ENCODE peak calls at places on chromosomes 12 and 14, in eight cellular contexts. One of them, this sample, is unnamed.

GRCh38 chr12:116863275-116863767 is 17.9 kb downstream of the HRK start:
- DNase-seq in NCI-H1092: no peak
- DNase-seq in right atrium auricular region: no peak
- DNase-seq in T-helper 1 cell: no peak
- DNase-seq in dermis blood vessel endothelial cell: peak; percentile 30
- DNase-seq in GM18507: no peak
- DNase-seq in CD4-positive, CD25-positive, alpha-beta regulatory T cell: no peak
- DNase-seq in ovary: no peak
- DNase-seq in this sample: no peak

GRCh38 chr12:94615284-94616216 is 34.8 kb downstream of the TMCC3 start:
- DNase-seq in right atrium auricular region: no peak
- DNase-seq in NCI-H1092: no peak
- DNase-seq in ovary: peak; percentile 38
- DNase-seq in CD4-positive, CD25-positive, alpha-beta regulatory T cell: no peak
- DNase-seq in dermis blood vessel endothelial cell: peak; percentile 75
- DNase-seq in GM18507: no peak
- DNase-seq in T-helper 1 cell: no peak
- DNase-seq in this sample: no peak

GRCh38 chr14:73878436-73878835 is 8.2 kb upstream of the ZNF410 start:
- DNase-seq in GM18507: no peak
- DNase-seq in CD4-positive, CD25-positive, alpha-beta regulatory T cell: no peak
- DNase-seq in dermis blood vessel endothelial cell: no peak
- DNase-seq in NCI-H1092: no peak
- DNase-seq in ovary: no peak
- DNase-seq in right atrium auricular region: no peak
- DNase-seq in T-helper 1 cell: no peak
- DNase-seq in this sample: no peak

GRCh38 chr14:87632796-87633195 is 360.2 kb downstream of the GALC start:
- DNase-seq in CD4-positive, CD25-positive, alpha-beta regulatory T cell: no peak
- DNase-seq in T-helper 1 cell: no peak
- DNase-seq in ovary: no peak
- DNase-seq in dermis blood vessel endothelial cell: no peak
- DNase-seq in NCI-H1092: no peak
- DNase-seq in GM18507: no peak
- DNase-seq in right atrium auricular region: no peak
- DNase-seq in this sample: no peak

GRCh38 chr14:52272375-52272774 is 4.9 kb downstream of the PTGDR start:
- DNase-seq in CD4-positive, CD25-positive, alpha-beta regulatory T cell: no peak
- DNase-seq in NCI-H1092: no peak
- DNase-seq in right atrium auricular region: no peak
- DNase-seq in dermis blood vessel endothelial cell: peak; percentile 30
- DNase-seq in T-helper 1 cell: peak; percentile 9
- DNase-seq in GM18507: no peak
- DNase-seq in ovary: no peak
- DNase-seq in this sample: no peak

GRCh38 chr12:124675881-124676688 is 108.7 kb upstream of the NCOR2 start:
- DNase-seq in dermis blood vessel endothelial cell: no peak
- DNase-seq in NCI-H1092: no peak
- DNase-seq in ovary: no peak
- DNase-seq in GM18507: no peak
- DNase-seq in right atrium auricular region: no peak
- DNase-seq in T-helper 1 cell: no peak
- DNase-seq in CD4-positive, CD25-positive, alpha-beta regulatory T cell: no peak
- DNase-seq in this sample: no peak

GRCh38 chr12:79439179-79439825 is 251.5 kb downstream of the PAWR start:
- DNase-seq in CD4-positive, CD25-positive, alpha-beta regulatory T cell: no peak
- DNase-seq in ovary: no peak
- DNase-seq in dermis blood vessel endothelial cell: peak; percentile 81
- DNase-seq in GM18507: no peak
- DNase-seq in right atrium auricular region: no peak
- DNase-seq in T-helper 1 cell: no peak
- DNase-seq in NCI-H1092: no peak
- DNase-seq in this sample: no peak

GRCh38 chr12:114669501-114670256 is 14.3 kb downstream of the TBX3 start:
- DNase-seq in T-helper 1 cell: no peak
- DNase-seq in CD4-positive, CD25-positive, alpha-beta regulatory T cell: no peak
- DNase-seq in NCI-H1092: no peak
- DNase-seq in dermis blood vessel endothelial cell: no peak
- DNase-seq in ovary: no peak
- DNase-seq in GM18507: no peak
- DNase-seq in right atrium auricular region: no peak
- DNase-seq in this sample: no peak

GRCh38 chr14:36021030-36021422 is 155.5 kb downstream of the PTCSC3 start:
- DNase-seq in right atrium auricular region: no peak
- DNase-seq in ovary: no peak
- DNase-seq in T-helper 1 cell: no peak
- DNase-seq in NCI-H1092: no peak
- DNase-seq in CD4-positive, CD25-positive, alpha-beta regulatory T cell: no peak
- DNase-seq in dermis blood vessel endothelial cell: no peak
- DNase-seq in GM18507: no peak
- DNase-seq in this sample: no peak

GRCh38 chr12:43306066-43306465 is 245.9 kb downstream of the ADAMTS20 start:
- DNase-seq in GM18507: no peak
- DNase-seq in right atrium auricular region: no peak
- DNase-seq in dermis blood vessel endothelial cell: peak; percentile 67
- DNase-seq in ovary: no peak
- DNase-seq in T-helper 1 cell: no peak
- DNase-seq in CD4-positive, CD25-positive, alpha-beta regulatory T cell: no peak
- DNase-seq in NCI-H1092: no peak
- DNase-seq in this sample: no peak

GRCh38 chr14:20247651-20248246 is 8.7 kb downstream of the OR11H4 start:
- DNase-seq in NCI-H1092: no peak
- DNase-seq in T-helper 1 cell: no peak
- DNase-seq in GM18507: no peak
- DNase-seq in right atrium auricular region: no peak
- DNase-seq in dermis blood vessel endothelial cell: peak; percentile 2
- DNase-seq in ovary: no peak
- DNase-seq in CD4-positive, CD25-positive, alpha-beta regulatory T cell: no peak
- DNase-seq in this sample: no peak

GRCh38 chr12:128823216-128823915 is 392 bp downstream of the SLC15A4 start:
- DNase-seq in T-helper 1 cell: no peak
- DNase-seq in GM18507: no peak
- DNase-seq in NCI-H1092: no peak
- DNase-seq in dermis blood vessel endothelial cell: no peak
- DNase-seq in CD4-positive, CD25-positive, alpha-beta regulatory T cell: peak; percentile 9
- DNase-seq in ovary: no peak
- DNase-seq in right atrium auricular region: no peak
- DNase-seq in this sample: no peak

GRCh38 chr14:102911991-102912761 is 10.3 kb upstream of the AMN start:
- DNase-seq in NCI-H1092: no peak
- DNase-seq in dermis blood vessel endothelial cell: no peak
- DNase-seq in GM18507: no peak
- DNase-seq in T-helper 1 cell: no peak
- DNase-seq in right atrium auricular region: no peak
- DNase-seq in CD4-positive, CD25-positive, alpha-beta regulatory T cell: no peak
- DNase-seq in ovary: no peak
- DNase-seq in this sample: no peak

GRCh38 chr12:58915634-58916033 is 4.7 kb downstream of the LRIG3 start:
- DNase-seq in right atrium auricular region: no peak
- DNase-seq in dermis blood vessel endothelial cell: peak; percentile 55
- DNase-seq in GM18507: no peak
- DNase-seq in NCI-H1092: peak; percentile 32
- DNase-seq in CD4-positive, CD25-positive, alpha-beta regulatory T cell: no peak
- DNase-seq in ovary: peak; percentile 25
- DNase-seq in T-helper 1 cell: no peak
- DNase-seq in this sample: no peak

GRCh38 chr12:123436017-123436964 is at the start of gene RILPL2:
- DNase-seq in GM18507: peak; percentile 77
- DNase-seq in NCI-H1092: no peak
- DNase-seq in ovary: peak; percentile 87
- DNase-seq in T-helper 1 cell: peak; percentile 89
- DNase-seq in dermis blood vessel endothelial cell: peak; percentile 78
- DNase-seq in right atrium auricular region: peak; percentile 92
- DNase-seq in CD4-positive, CD25-positive, alpha-beta regulatory T cell: peak; percentile 85
- DNase-seq in this sample: peak; percentile 88

GRCh38 chr14:77469041-77469440 is 11.1 kb downstream of the AHSA1 start:
- DNase-seq in T-helper 1 cell: no peak
- DNase-seq in ovary: no peak
- DNase-seq in right atrium auricular region: no peak
- DNase-seq in dermis blood vessel endothelial cell: no peak
- DNase-seq in CD4-positive, CD25-positive, alpha-beta regulatory T cell: no peak
- DNase-seq in NCI-H1092: no peak
- DNase-seq in GM18507: no peak
- DNase-seq in this sample: no peak

GRCh38 chr12:8951744-8952143 is 2.3 kb upstream of the M6PR start:
- DNase-seq in dermis blood vessel endothelial cell: no peak
- DNase-seq in right atrium auricular region: no peak
- DNase-seq in ovary: no peak
- DNase-seq in NCI-H1092: no peak
- DNase-seq in CD4-positive, CD25-positive, alpha-beta regulatory T cell: no peak
- DNase-seq in T-helper 1 cell: no peak
- DNase-seq in GM18507: no peak
- DNase-seq in this sample: no peak

GRCh38 chr14:26867171-26867757 is 269.4 kb upstream of the NOVA1 start:
- DNase-seq in ovary: no peak
- DNase-seq in dermis blood vessel endothelial cell: no peak
- DNase-seq in GM18507: no peak
- DNase-seq in right atrium auricular region: no peak
- DNase-seq in NCI-H1092: peak; percentile 5
- DNase-seq in CD4-positive, CD25-positive, alpha-beta regulatory T cell: no peak
- DNase-seq in T-helper 1 cell: no peak
- DNase-seq in this sample: no peak

GRCh38 chr12:50581226-50582184 is 76.7 kb downstream of the DIP2B start:
- DNase-seq in dermis blood vessel endothelial cell: no peak
- DNase-seq in ovary: no peak
- DNase-seq in NCI-H1092: no peak
- DNase-seq in right atrium auricular region: no peak
- DNase-seq in CD4-positive, CD25-positive, alpha-beta regulatory T cell: no peak
- DNase-seq in GM18507: no peak
- DNase-seq in T-helper 1 cell: no peak
- DNase-seq in this sample: no peak

GRCh38 chr14:42111355-42111754 is 504.7 kb downstream of the LRFN5 start:
- DNase-seq in CD4-positive, CD25-positive, alpha-beta regulatory T cell: no peak
- DNase-seq in T-helper 1 cell: no peak
- DNase-seq in right atrium auricular region: no peak
- DNase-seq in ovary: no peak
- DNase-seq in GM18507: no peak
- DNase-seq in dermis blood vessel endothelial cell: no peak
- DNase-seq in NCI-H1092: no peak
- DNase-seq in this sample: no peak

GRCh38 chr14:31128601-31129526 is 78.7 kb downstream of the HECTD1 start:
- DNase-seq in ovary: no peak
- DNase-seq in dermis blood vessel endothelial cell: no peak
- DNase-seq in GM18507: no peak
- DNase-seq in right atrium auricular region: no peak
- DNase-seq in NCI-H1092: no peak
- DNase-seq in T-helper 1 cell: no peak
- DNase-seq in CD4-positive, CD25-positive, alpha-beta regulatory T cell: no peak
- DNase-seq in this sample: no peak

GRCh38 chr14:97380539-97380941 is 583.4 kb downstream of the VRK1 start:
- DNase-seq in T-helper 1 cell: no peak
- DNase-seq in dermis blood vessel endothelial cell: no peak
- DNase-seq in right atrium auricular region: no peak
- DNase-seq in ovary: no peak
- DNase-seq in GM18507: no peak
- DNase-seq in NCI-H1092: no peak
- DNase-seq in CD4-positive, CD25-positive, alpha-beta regulatory T cell: no peak
- DNase-seq in this sample: no peak

GRCh38 chr14:69363055-69363454 is 35.0 kb downstream of the ERH start:
- DNase-seq in ovary: peak; percentile 41
- DNase-seq in CD4-positive, CD25-positive, alpha-beta regulatory T cell: no peak
- DNase-seq in NCI-H1092: no peak
- DNase-seq in GM18507: no peak
- DNase-seq in dermis blood vessel endothelial cell: peak; percentile 26
- DNase-seq in T-helper 1 cell: no peak
- DNase-seq in right atrium auricular region: no peak
- DNase-seq in this sample: no peak

GRCh38 chr12:55072093-55072492 is 52.3 kb downstream of the NEUROD4 start:
- DNase-seq in CD4-positive, CD25-positive, alpha-beta regulatory T cell: peak; percentile 43
- DNase-seq in right atrium auricular region: no peak
- DNase-seq in GM18507: no peak
- DNase-seq in dermis blood vessel endothelial cell: peak; percentile 61
- DNase-seq in ovary: no peak
- DNase-seq in NCI-H1092: no peak
- DNase-seq in T-helper 1 cell: peak; percentile 65
- DNase-seq in this sample: no peak

GRCh38 chr12:20646239-20646827 is 48.8 kb upstream of the SLCO1C1 start:
- DNase-seq in right atrium auricular region: no peak
- DNase-seq in CD4-positive, CD25-positive, alpha-beta regulatory T cell: no peak
- DNase-seq in T-helper 1 cell: no peak
- DNase-seq in GM18507: no peak
- DNase-seq in NCI-H1092: no peak
- DNase-seq in dermis blood vessel endothelial cell: peak; percentile 65
- DNase-seq in ovary: no peak
- DNase-seq in this sample: no peak

GRCh38 chr14:72909163-72909562 is 15.3 kb upstream of the DPF3 start:
- DNase-seq in GM18507: no peak
- DNase-seq in NCI-H1092: no peak
- DNase-seq in right atrium auricular region: no peak
- DNase-seq in CD4-positive, CD25-positive, alpha-beta regulatory T cell: no peak
- DNase-seq in T-helper 1 cell: no peak
- DNase-seq in dermis blood vessel endothelial cell: no peak
- DNase-seq in ovary: no peak
- DNase-seq in this sample: no peak

GRCh38 chr12:124410354-124411175 is 115.7 kb downstream of the RFLNA start:
- DNase-seq in NCI-H1092: no peak
- DNase-seq in GM18507: no peak
- DNase-seq in dermis blood vessel endothelial cell: no peak
- DNase-seq in T-helper 1 cell: no peak
- DNase-seq in right atrium auricular region: no peak
- DNase-seq in ovary: no peak
- DNase-seq in CD4-positive, CD25-positive, alpha-beta regulatory T cell: no peak
- DNase-seq in this sample: no peak

GRCh38 chr12:70543444-70543843 is 93.8 kb downstream of the PTPRB start:
- DNase-seq in CD4-positive, CD25-positive, alpha-beta regulatory T cell: no peak
- DNase-seq in dermis blood vessel endothelial cell: peak; percentile 95
- DNase-seq in right atrium auricular region: no peak
- DNase-seq in T-helper 1 cell: no peak
- DNase-seq in NCI-H1092: no peak
- DNase-seq in GM18507: no peak
- DNase-seq in ovary: no peak
- DNase-seq in this sample: no peak

GRCh38 chr14:23021479-23021878 is 11.5 kb upstream of the C14orf93 start:
- DNase-seq in GM18507: no peak
- DNase-seq in ovary: no peak
- DNase-seq in T-helper 1 cell: no peak
- DNase-seq in right atrium auricular region: no peak
- DNase-seq in dermis blood vessel endothelial cell: no peak
- DNase-seq in CD4-positive, CD25-positive, alpha-beta regulatory T cell: no peak
- DNase-seq in NCI-H1092: no peak
- DNase-seq in this sample: no peak

GRCh38 chr14:64899958-64900357 is 14.3 kb upstream of the CHURC1 start:
- DNase-seq in CD4-positive, CD25-positive, alpha-beta regulatory T cell: no peak
- DNase-seq in GM18507: no peak
- DNase-seq in ovary: no peak
- DNase-seq in T-helper 1 cell: no peak
- DNase-seq in right atrium auricular region: no peak
- DNase-seq in NCI-H1092: no peak
- DNase-seq in dermis blood vessel endothelial cell: no peak
- DNase-seq in this sample: no peak

GRCh38 chr14:95038521-95039250 is 118.6 kb downstream of the DICER1 start:
- DNase-seq in CD4-positive, CD25-positive, alpha-beta regulatory T cell: no peak
- DNase-seq in dermis blood vessel endothelial cell: no peak
- DNase-seq in T-helper 1 cell: no peak
- DNase-seq in ovary: no peak
- DNase-seq in NCI-H1092: no peak
- DNase-seq in GM18507: no peak
- DNase-seq in right atrium auricular region: peak; percentile 44
- DNase-seq in this sample: no peak

GRCh38 chr12:105330938-105331804 is 680 bp downstream of the C12orf75 start:
- DNase-seq in dermis blood vessel endothelial cell: peak; percentile 37
- DNase-seq in CD4-positive, CD25-positive, alpha-beta regulatory T cell: peak; percentile 44
- DNase-seq in right atrium auricular region: no peak
- DNase-seq in ovary: no peak
- DNase-seq in T-helper 1 cell: peak; percentile 15
- DNase-seq in NCI-H1092: no peak
- DNase-seq in GM18507: no peak
- DNase-seq in this sample: peak; percentile 39

GRCh38 chr12:109763201-109763841 is 49.7 kb downstream of the FAM222A start:
- DNase-seq in T-helper 1 cell: no peak
- DNase-seq in ovary: peak; percentile 2
- DNase-seq in NCI-H1092: no peak
- DNase-seq in GM18507: no peak
- DNase-seq in dermis blood vessel endothelial cell: peak; percentile 56
- DNase-seq in right atrium auricular region: no peak
- DNase-seq in CD4-positive, CD25-positive, alpha-beta regulatory T cell: no peak
- DNase-seq in this sample: no peak

GRCh38 chr14:51609251-51609986 is 42.3 kb upstream of the FRMD6 start:
- DNase-seq in GM18507: no peak
- DNase-seq in ovary: no peak
- DNase-seq in right atrium auricular region: no peak
- DNase-seq in dermis blood vessel endothelial cell: peak; percentile 8
- DNase-seq in CD4-positive, CD25-positive, alpha-beta regulatory T cell: no peak
- DNase-seq in NCI-H1092: no peak
- DNase-seq in T-helper 1 cell: no peak
- DNase-seq in this sample: no peak